ENCODE peak calls at places on chromosomes 1 and 21, in eight cellular contexts. One of them, this sample, is unnamed.

GRCh38 chr21:23951251-23951650 is 1656.0 kb downstream of the MRPL39 start:
- DNase-seq in foreskin keratinocyte: peak; percentile 12
- DNase-seq in astrocyte of the spinal cord: peak; percentile 40
- DNase-seq in left ventricle myocardium inferior: no peak
- DNase-seq in progenitor cell of endocrine pancreas: no peak
- DNase-seq in cardiac fibroblast: no peak
- DNase-seq in fibroblast of villous mesenchyme: no peak
- DNase-seq in hepatocyte: no peak
- DNase-seq in this sample: no peak

GRCh38 chr1:238653693-238654321 is 732.6 kb upstream of the CHRM3 start:
- DNase-seq in foreskin keratinocyte: peak; percentile 72
- DNase-seq in astrocyte of the spinal cord: peak; percentile 88
- DNase-seq in left ventricle myocardium inferior: no peak
- DNase-seq in progenitor cell of endocrine pancreas: no peak
- DNase-seq in cardiac fibroblast: peak; percentile 41
- DNase-seq in fibroblast of villous mesenchyme: no peak
- DNase-seq in hepatocyte: no peak
- DNase-seq in this sample: no peak

GRCh38 chr1:223713546-223714420 is 1.4 kb downstream of the CAPN2 start:
- DNase-seq in foreskin keratinocyte: peak; percentile 71
- DNase-seq in astrocyte of the spinal cord: no peak
- DNase-seq in left ventricle myocardium inferior: no peak
- DNase-seq in progenitor cell of endocrine pancreas: no peak
- DNase-seq in cardiac fibroblast: no peak
- DNase-seq in fibroblast of villous mesenchyme: no peak
- DNase-seq in hepatocyte: no peak
- DNase-seq in this sample: no peak

GRCh38 chr1:33195560-33195959 is 13.7 kb upstream of the TRIM62 start:
- DNase-seq in foreskin keratinocyte: peak; percentile 20
- DNase-seq in astrocyte of the spinal cord: no peak
- DNase-seq in left ventricle myocardium inferior: no peak
- DNase-seq in progenitor cell of endocrine pancreas: no peak
- DNase-seq in cardiac fibroblast: no peak
- DNase-seq in fibroblast of villous mesenchyme: no peak
- DNase-seq in hepatocyte: no peak
- DNase-seq in this sample: no peak

GRCh38 chr1:4652631-4653327 is 1.6 kb upstream of the AJAP1 start:
- DNase-seq in foreskin keratinocyte: no peak
- DNase-seq in astrocyte of the spinal cord: peak; percentile 25
- DNase-seq in left ventricle myocardium inferior: peak; percentile 41
- DNase-seq in progenitor cell of endocrine pancreas: peak; percentile 65
- DNase-seq in cardiac fibroblast: peak; percentile 33
- DNase-seq in fibroblast of villous mesenchyme: peak; percentile 18
- DNase-seq in hepatocyte: peak; percentile 75
- DNase-seq in this sample: peak; percentile 53

GRCh38 chr1:167207940-167208623 is 12.6 kb upstream of the POU2F1 start:
- DNase-seq in foreskin keratinocyte: no peak
- DNase-seq in astrocyte of the spinal cord: no peak
- DNase-seq in left ventricle myocardium inferior: no peak
- DNase-seq in progenitor cell of endocrine pancreas: no peak
- DNase-seq in cardiac fibroblast: no peak
- DNase-seq in fibroblast of villous mesenchyme: no peak
- DNase-seq in hepatocyte: no peak
- DNase-seq in this sample: no peak

GRCh38 chr1:206495011-206495461 is 12.3 kb upstream of the RASSF5 start:
- DNase-seq in foreskin keratinocyte: no peak
- DNase-seq in astrocyte of the spinal cord: no peak
- DNase-seq in left ventricle myocardium inferior: no peak
- DNase-seq in progenitor cell of endocrine pancreas: no peak
- DNase-seq in cardiac fibroblast: no peak
- DNase-seq in fibroblast of villous mesenchyme: no peak
- DNase-seq in hepatocyte: peak; percentile 32
- DNase-seq in this sample: no peak

GRCh38 chr1:178283409-178283808 is 189.5 kb downstream of the RASAL2 start:
- DNase-seq in foreskin keratinocyte: no peak
- DNase-seq in astrocyte of the spinal cord: peak; percentile 30
- DNase-seq in left ventricle myocardium inferior: no peak
- DNase-seq in progenitor cell of endocrine pancreas: no peak
- DNase-seq in cardiac fibroblast: peak; percentile 70
- DNase-seq in fibroblast of villous mesenchyme: peak; percentile 78
- DNase-seq in hepatocyte: no peak
- DNase-seq in this sample: no peak

GRCh38 chr1:227440167-227440566 is 121.9 kb upstream of the CDC42BPA start:
- DNase-seq in foreskin keratinocyte: no peak
- DNase-seq in astrocyte of the spinal cord: no peak
- DNase-seq in left ventricle myocardium inferior: no peak
- DNase-seq in progenitor cell of endocrine pancreas: no peak
- DNase-seq in cardiac fibroblast: no peak
- DNase-seq in fibroblast of villous mesenchyme: no peak
- DNase-seq in hepatocyte: no peak
- DNase-seq in this sample: no peak

GRCh38 chr21:40512590-40512989 is 334.4 kb downstream of the DSCAM start:
- DNase-seq in foreskin keratinocyte: no peak
- DNase-seq in astrocyte of the spinal cord: no peak
- DNase-seq in left ventricle myocardium inferior: no peak
- DNase-seq in progenitor cell of endocrine pancreas: no peak
- DNase-seq in cardiac fibroblast: no peak
- DNase-seq in fibroblast of villous mesenchyme: no peak
- DNase-seq in hepatocyte: no peak
- DNase-seq in this sample: no peak

GRCh38 chr1:37763791-37764741 is 854 bp downstream of the EPHA10 start:
- DNase-seq in foreskin keratinocyte: peak; percentile 13
- DNase-seq in astrocyte of the spinal cord: peak; percentile 24
- DNase-seq in left ventricle myocardium inferior: no peak
- DNase-seq in progenitor cell of endocrine pancreas: peak; percentile 78
- DNase-seq in cardiac fibroblast: peak; percentile 52
- DNase-seq in fibroblast of villous mesenchyme: peak; percentile 47
- DNase-seq in hepatocyte: peak; percentile 78
- DNase-seq in this sample: peak; percentile 63

GRCh38 chr1:3457910-3458621 is 3.6 kb downstream of the ARHGEF16 start:
- DNase-seq in foreskin keratinocyte: no peak
- DNase-seq in astrocyte of the spinal cord: no peak
- DNase-seq in left ventricle myocardium inferior: no peak
- DNase-seq in progenitor cell of endocrine pancreas: no peak
- DNase-seq in cardiac fibroblast: no peak
- DNase-seq in fibroblast of villous mesenchyme: no peak
- DNase-seq in hepatocyte: no peak
- DNase-seq in this sample: no peak

GRCh38 chr1:41936107-41936506 is 17.4 kb upstream of the HIVEP3 start:
- DNase-seq in foreskin keratinocyte: peak; percentile 63
- DNase-seq in astrocyte of the spinal cord: peak; percentile 44
- DNase-seq in left ventricle myocardium inferior: no peak
- DNase-seq in progenitor cell of endocrine pancreas: no peak
- DNase-seq in cardiac fibroblast: no peak
- DNase-seq in fibroblast of villous mesenchyme: peak; percentile 12
- DNase-seq in hepatocyte: no peak
- DNase-seq in this sample: peak; percentile 41

GRCh38 chr1:156152628-156153027 is 757 bp upstream of the SEMA4A start:
- DNase-seq in foreskin keratinocyte: no peak
- DNase-seq in astrocyte of the spinal cord: no peak
- DNase-seq in left ventricle myocardium inferior: no peak
- DNase-seq in progenitor cell of endocrine pancreas: no peak
- DNase-seq in cardiac fibroblast: no peak
- DNase-seq in fibroblast of villous mesenchyme: no peak
- DNase-seq in hepatocyte: no peak
- DNase-seq in this sample: no peak

GRCh38 chr21:25569084-25569483 is 38.2 kb downstream of the MRPL39 start:
- DNase-seq in foreskin keratinocyte: no peak
- DNase-seq in astrocyte of the spinal cord: peak; percentile 44
- DNase-seq in left ventricle myocardium inferior: no peak
- DNase-seq in progenitor cell of endocrine pancreas: no peak
- DNase-seq in cardiac fibroblast: no peak
- DNase-seq in fibroblast of villous mesenchyme: no peak
- DNase-seq in hepatocyte: no peak
- DNase-seq in this sample: no peak

GRCh38 chr21:42539931-42540343 is 26.3 kb downstream of the SLC37A1 start:
- DNase-seq in foreskin keratinocyte: no peak
- DNase-seq in astrocyte of the spinal cord: no peak
- DNase-seq in left ventricle myocardium inferior: no peak
- DNase-seq in progenitor cell of endocrine pancreas: no peak
- DNase-seq in cardiac fibroblast: no peak
- DNase-seq in fibroblast of villous mesenchyme: no peak
- DNase-seq in hepatocyte: no peak
- DNase-seq in this sample: no peak

GRCh38 chr1:35707253-35708178 is 11.2 kb downstream of the C1orf216 start:
- DNase-seq in foreskin keratinocyte: no peak
- DNase-seq in astrocyte of the spinal cord: no peak
- DNase-seq in left ventricle myocardium inferior: peak; percentile 15
- DNase-seq in progenitor cell of endocrine pancreas: peak; percentile 64
- DNase-seq in cardiac fibroblast: no peak
- DNase-seq in fibroblast of villous mesenchyme: no peak
- DNase-seq in hepatocyte: peak; percentile 75
- DNase-seq in this sample: peak; percentile 28
- TF ChIP-seq CTCF in foreskin keratinocyte: no peak
- TF ChIP-seq CTCF in astrocyte of the spinal cord: no peak
- TF ChIP-seq CTCF in left ventricle myocardium inferior: no peak
- TF ChIP-seq CTCF in progenitor cell of endocrine pancreas: no peak
- TF ChIP-seq CTCF in cardiac fibroblast: no peak
- TF ChIP-seq CTCF in fibroblast of villous mesenchyme: no peak
- TF ChIP-seq CTCF in hepatocyte: no peak
- TF ChIP-seq CTCF in this sample: no peak

GRCh38 chr1:1619917-1620361 is 4.6 kb downstream of the MIB2 start:
- DNase-seq in foreskin keratinocyte: no peak
- DNase-seq in astrocyte of the spinal cord: no peak
- DNase-seq in left ventricle myocardium inferior: peak; percentile 75
- DNase-seq in progenitor cell of endocrine pancreas: no peak
- DNase-seq in cardiac fibroblast: no peak
- DNase-seq in fibroblast of villous mesenchyme: no peak
- DNase-seq in hepatocyte: no peak
- DNase-seq in this sample: no peak
- TF ChIP-seq CTCF in foreskin keratinocyte: peak; percentile 49
- TF ChIP-seq CTCF in astrocyte of the spinal cord: peak; percentile 26
- TF ChIP-seq CTCF in left ventricle myocardium inferior: peak; percentile 50
- TF ChIP-seq CTCF in progenitor cell of endocrine pancreas: peak; percentile 24
- TF ChIP-seq CTCF in cardiac fibroblast: peak; percentile 38
- TF ChIP-seq CTCF in fibroblast of villous mesenchyme: no peak
- TF ChIP-seq CTCF in hepatocyte: no peak
- TF ChIP-seq CTCF in this sample: no peak

GRCh38 chr1:31683997-31684396 is 19.8 kb downstream of the COL16A1 start:
- DNase-seq in foreskin keratinocyte: no peak
- DNase-seq in astrocyte of the spinal cord: no peak
- DNase-seq in left ventricle myocardium inferior: no peak
- DNase-seq in progenitor cell of endocrine pancreas: no peak
- DNase-seq in cardiac fibroblast: no peak
- DNase-seq in fibroblast of villous mesenchyme: no peak
- DNase-seq in hepatocyte: no peak
- DNase-seq in this sample: no peak
- TF ChIP-seq CTCF in foreskin keratinocyte: peak; percentile 54
- TF ChIP-seq CTCF in astrocyte of the spinal cord: peak; percentile 44
- TF ChIP-seq CTCF in left ventricle myocardium inferior: peak; percentile 58
- TF ChIP-seq CTCF in progenitor cell of endocrine pancreas: peak; percentile 43
- TF ChIP-seq CTCF in cardiac fibroblast: peak; percentile 45
- TF ChIP-seq CTCF in fibroblast of villous mesenchyme: peak; percentile 35
- TF ChIP-seq CTCF in hepatocyte: no peak
- TF ChIP-seq CTCF in this sample: no peak

DNA sequence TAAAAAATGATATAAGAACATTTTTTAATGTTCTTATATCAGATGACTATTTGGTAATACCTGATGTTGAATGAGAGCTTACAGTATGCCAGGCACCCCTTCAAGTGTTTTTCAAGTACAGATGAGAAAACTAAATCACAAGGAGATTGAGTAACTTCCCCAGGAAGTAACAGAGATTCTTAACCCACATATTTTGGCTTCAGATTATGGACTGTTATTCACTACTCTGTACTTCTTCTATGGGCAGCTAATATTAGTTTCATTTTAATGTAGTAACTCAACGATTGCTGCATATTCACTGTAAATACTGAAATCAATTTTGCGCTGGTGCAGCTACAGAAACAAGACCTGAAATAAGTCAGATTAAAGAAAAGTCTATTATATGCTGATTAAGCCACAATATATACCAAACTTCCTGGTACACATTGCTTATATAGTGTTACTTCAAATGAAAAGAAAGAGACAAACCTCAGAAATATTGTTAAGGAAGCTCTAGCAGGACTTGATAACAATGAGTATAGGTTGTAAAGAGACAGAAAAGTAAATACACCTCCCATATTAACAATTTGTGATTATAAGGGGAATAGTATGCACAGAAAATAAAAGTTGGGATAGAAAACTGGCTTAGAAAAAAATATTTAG is 19.7 kb downstream of the DPYD start:
- DNase-seq in foreskin keratinocyte: no peak
- DNase-seq in astrocyte of the spinal cord: peak; percentile 44
- DNase-seq in left ventricle myocardium inferior: no peak
- DNase-seq in progenitor cell of endocrine pancreas: no peak
- DNase-seq in cardiac fibroblast: peak; percentile 81
- DNase-seq in fibroblast of villous mesenchyme: peak; percentile 34
- DNase-seq in hepatocyte: no peak
- DNase-seq in this sample: no peak
- TF ChIP-seq CTCF in foreskin keratinocyte: no peak
- TF ChIP-seq CTCF in astrocyte of the spinal cord: no peak
- TF ChIP-seq CTCF in left ventricle myocardium inferior: no peak
- TF ChIP-seq CTCF in progenitor cell of endocrine pancreas: no peak
- TF ChIP-seq CTCF in cardiac fibroblast: no peak
- TF ChIP-seq CTCF in fibroblast of villous mesenchyme: no peak
- TF ChIP-seq CTCF in hepatocyte: no peak
- TF ChIP-seq CTCF in this sample: no peak

DNA sequence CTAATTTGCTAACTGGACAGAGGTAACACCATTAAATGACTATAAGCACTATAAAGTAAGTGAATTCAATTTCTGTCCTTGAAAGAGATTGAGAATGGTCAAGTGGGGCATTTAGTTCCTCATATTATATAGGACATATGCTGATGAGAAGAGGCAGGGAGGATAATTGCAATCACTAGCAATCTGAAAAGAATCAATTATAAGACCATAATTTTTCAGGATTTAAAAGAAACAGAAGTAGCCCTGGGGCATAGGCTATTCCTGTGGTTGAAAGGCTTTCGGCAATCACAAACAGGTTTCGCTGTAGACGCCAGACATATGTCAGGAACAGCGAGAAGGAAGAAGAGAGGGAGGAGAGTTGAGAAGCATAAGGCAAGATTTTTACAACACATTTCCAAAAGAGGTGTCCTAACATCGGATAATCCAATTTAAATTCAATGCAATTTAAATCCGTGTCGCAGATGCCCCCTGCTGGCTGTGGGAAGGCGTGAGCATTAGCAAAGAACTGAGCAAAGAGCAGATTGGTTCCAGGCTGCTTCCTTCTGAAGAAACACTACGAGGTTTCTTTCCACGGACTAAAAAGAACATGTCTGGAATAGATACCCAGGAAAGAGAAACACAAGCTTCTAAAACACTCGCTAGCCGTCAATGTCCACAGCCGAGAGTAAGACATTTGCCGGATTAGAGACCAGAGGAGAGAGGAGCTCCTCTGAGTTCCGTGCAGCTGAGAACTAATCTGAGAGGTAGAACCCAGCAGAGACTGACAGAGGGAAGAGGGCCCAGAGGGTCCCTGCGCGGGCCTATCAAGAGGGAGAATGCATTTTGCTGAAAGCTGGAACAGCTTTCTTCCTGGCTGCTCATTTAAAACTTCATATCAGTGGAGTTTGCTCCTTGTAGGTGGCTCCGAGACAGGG is 27.9 kb downstream of the RGS5 start:
- DNase-seq in foreskin keratinocyte: peak; percentile 46
- DNase-seq in astrocyte of the spinal cord: peak; percentile 82
- DNase-seq in left ventricle myocardium inferior: peak; percentile 61
- DNase-seq in progenitor cell of endocrine pancreas: peak; percentile 44
- DNase-seq in cardiac fibroblast: peak; percentile 86
- DNase-seq in fibroblast of villous mesenchyme: peak; percentile 72
- DNase-seq in hepatocyte: peak; percentile 82
- DNase-seq in this sample: peak; percentile 36
- TF ChIP-seq CTCF in foreskin keratinocyte: peak; percentile 90
- TF ChIP-seq CTCF in astrocyte of the spinal cord: peak; percentile 92
- TF ChIP-seq CTCF in left ventricle myocardium inferior: peak; percentile 92
- TF ChIP-seq CTCF in progenitor cell of endocrine pancreas: peak; percentile 87
- TF ChIP-seq CTCF in cardiac fibroblast: peak; percentile 90
- TF ChIP-seq CTCF in fibroblast of villous mesenchyme: peak; percentile 89
- TF ChIP-seq CTCF in hepatocyte: peak; percentile 93
- TF ChIP-seq CTCF in this sample: peak; percentile 84